ENCODE peak calls at places on chromosomes 5 and 9, in six cellular contexts. Y, P, G, R, D and O are unnamed samples.

GRCh38 chr9:35563791-35564197 is 41.3 kb upstream of the TESK1 start:
- DNase-seq in P (peak; percentile 30), Y (no peak), D (peak; percentile 33), G (no peak), R (peak; percentile 81), O (no peak)

GRCh38 chr5:68652507-68652906 is 437.0 kb downstream of the PIK3R1 start:
- DNase-seq in Y (no peak), R (peak; percentile 21), G (peak; percentile 53), P (no peak), D (peak; percentile 48), O (peak; percentile 93)

GRCh38 chr9:113471143-113471542 is 7.6 kb downstream of the RGS3 start:
- DNase-seq in G (no peak), R (no peak), P (no peak), Y (no peak), D (no peak), O (no peak)

GRCh38 chr9:74330487-74331214 is 166.5 kb upstream of the RORB start:
- DNase-seq in D (no peak), P (no peak), Y (no peak), G (no peak), R (no peak), O (no peak)

GRCh38 chr5:14110680-14111079 is 32.5 kb upstream of the TRIO start:
- DNase-seq in D (no peak), R (no peak), P (no peak), Y (no peak), G (peak; percentile 86), O (peak; percentile 56)

GRCh38 chr9:86303316-86303975 is 21.1 kb upstream of the ISCA1 start:
- DNase-seq in D (no peak), R (no peak), P (no peak), Y (no peak), G (peak; percentile 64), O (peak; percentile 74)

GRCh38 chr5:131747180-131748105 is 49.4 kb downstream of the FNIP1 start:
- DNase-seq in D (no peak), P (no peak), Y (no peak), R (no peak), G (peak; percentile 13), O (peak; percentile 13)

GRCh38 chr5:178839319-178839704 is 20.4 kb upstream of the ZNF354B start:
- DNase-seq in D (peak; percentile 38), P (peak; percentile 61), Y (no peak), R (no peak), G (peak; percentile 82), O (peak; percentile 75)

GRCh38 chr5:163434410-163434866 is 3.0 kb upstream of the CCNG1 start:
- DNase-seq in R (no peak), P (no peak), G (peak; percentile 59), D (no peak), Y (no peak), O (peak; percentile 84)

GRCh38 chr5:147290261-147290660 is 55.4 kb downstream of the STK32A start:
- DNase-seq in D (no peak), Y (no peak), R (no peak), P (no peak), G (no peak), O (no peak)

GRCh38 chr5:122154491-122154890 is 25.1 kb downstream of the ZNF474 start:
- DNase-seq in P (no peak), Y (no peak), G (no peak), D (no peak), R (no peak), O (no peak)

GRCh38 chr9:21789541-21790037 is 12.8 kb upstream of the MTAP start:
- DNase-seq in Y (no peak), P (peak; percentile 70), G (peak; percentile 88), D (peak; percentile 71), R (peak; percentile 48), O (no peak)

GRCh38 chr9:30972654-30973053 is 1411.8 kb upstream of the ACO1 start:
- DNase-seq in Y (no peak), D (no peak), R (no peak), G (no peak), P (no peak), O (no peak)

GRCh38 chr5:73812457-73812856 is 186.5 kb downstream of the ARHGEF28 start:
- DNase-seq in R (no peak), Y (no peak), P (no peak), G (no peak), D (no peak), O (peak; percentile 22)

GRCh38 chr5:174943785-174944184 is 219.4 kb downstream of the MSX2 start:
- DNase-seq in D (no peak), G (no peak), P (no peak), Y (no peak), R (no peak), O (no peak)

GRCh38 chr5:133321833-133322420 is 270.1 kb downstream of the HSPA4 start:
- DNase-seq in D (no peak), Y (peak; percentile 15), P (no peak), G (no peak), R (no peak), O (no peak)

GRCh38 chr5:170644501-170644900 is 139.0 kb upstream of the GABRP start:
- DNase-seq in Y (no peak), G (no peak), R (no peak), D (no peak), P (no peak), O (no peak)

GRCh38 chr5:10308844-10309243 is 1.1 kb upstream of the CMBL start:
- DNase-seq in D (no peak), G (no peak), P (no peak), Y (no peak), R (no peak), O (no peak)

GRCh38 chr5:20570486-20570885 is 582.5 kb upstream of the CDH18 start:
- DNase-seq in Y (no peak), D (no peak), R (no peak), G (peak; percentile 23), P (no peak), O (peak; percentile 30)

GRCh38 chr9:124429530-124429867 is 14.3 kb upstream of the PSMB7 start:
- DNase-seq in D (no peak), P (no peak), G (no peak), Y (no peak), R (no peak), O (no peak)

GRCh38 chr9:113360242-113360842 is 11.0 kb downstream of the BSPRY start:
- DNase-seq in P (no peak), G (no peak), Y (no peak), R (no peak), D (no peak), O (no peak)

GRCh38 chr5:5330723-5331530 is 91.5 kb upstream of the ICE1 start:
- DNase-seq in R (no peak), Y (no peak), P (no peak), D (no peak), G (no peak), O (no peak)

GRCh38 chr5:57956606-57957005 is 474.0 kb upstream of the ACTBL2 start:
- DNase-seq in Y (no peak), R (no peak), G (no peak), P (no peak), D (no peak), O (no peak)

DNA sequence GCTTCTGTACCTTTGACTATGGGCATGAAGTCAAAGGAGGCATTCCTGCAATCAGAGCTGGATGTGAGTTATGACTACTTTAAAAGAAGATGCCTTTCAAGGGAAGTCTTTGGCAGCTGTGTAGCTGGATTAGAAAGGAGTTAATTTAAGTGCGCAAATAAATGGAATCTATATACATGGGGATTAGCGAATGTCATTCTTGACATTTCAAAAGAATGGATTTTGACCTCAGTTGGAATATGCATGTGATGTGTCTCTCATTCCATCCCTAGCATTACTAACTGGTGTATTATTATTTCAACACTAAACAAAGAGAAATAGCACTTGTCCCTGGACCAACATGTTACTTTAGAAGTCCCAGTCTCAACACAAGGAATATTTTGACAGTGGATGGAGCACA is 359.6 kb upstream of the SLC24A2 start:
- DNase-seq in D (no peak), Y (no peak), G (no peak), P (no peak), R (no peak), O (no peak)
- TF ChIP-seq CTCF in D (no peak), Y (no peak), G (no peak), P (no peak), R (no peak), O (no peak)

GRCh38 chr9:77789891-77790290 is 141.8 kb upstream of the GNA14 start:
- DNase-seq in D (no peak), G (no peak), R (no peak), P (no peak), Y (no peak), O (no peak)

DNA sequence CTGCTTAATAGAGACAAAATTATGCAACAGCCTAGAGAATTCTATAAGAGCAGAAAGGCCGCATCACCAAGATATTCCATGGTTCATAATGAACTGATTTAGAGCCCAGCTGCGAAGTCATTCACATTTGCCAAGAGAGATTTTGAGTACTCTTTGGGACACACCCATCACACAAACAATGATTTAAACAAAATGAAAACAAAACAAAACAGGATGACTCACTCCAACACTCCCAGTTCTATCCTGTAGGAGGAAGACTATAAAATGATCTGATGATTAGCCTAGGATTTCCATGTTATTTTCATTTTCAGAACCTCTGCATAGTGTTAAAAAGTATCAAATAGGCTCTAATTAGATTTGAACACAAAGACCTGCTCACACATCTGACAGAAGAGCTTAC is 145.8 kb upstream of the GNA14 start:
- DNase-seq in R (no peak), G (peak; percentile 62), D (no peak), P (no peak), Y (no peak), O (peak; percentile 70)
- TF ChIP-seq CTCF in R (peak; percentile 18), G (no peak), D (no peak), P (no peak), Y (no peak), O (peak; percentile 28)

DNA sequence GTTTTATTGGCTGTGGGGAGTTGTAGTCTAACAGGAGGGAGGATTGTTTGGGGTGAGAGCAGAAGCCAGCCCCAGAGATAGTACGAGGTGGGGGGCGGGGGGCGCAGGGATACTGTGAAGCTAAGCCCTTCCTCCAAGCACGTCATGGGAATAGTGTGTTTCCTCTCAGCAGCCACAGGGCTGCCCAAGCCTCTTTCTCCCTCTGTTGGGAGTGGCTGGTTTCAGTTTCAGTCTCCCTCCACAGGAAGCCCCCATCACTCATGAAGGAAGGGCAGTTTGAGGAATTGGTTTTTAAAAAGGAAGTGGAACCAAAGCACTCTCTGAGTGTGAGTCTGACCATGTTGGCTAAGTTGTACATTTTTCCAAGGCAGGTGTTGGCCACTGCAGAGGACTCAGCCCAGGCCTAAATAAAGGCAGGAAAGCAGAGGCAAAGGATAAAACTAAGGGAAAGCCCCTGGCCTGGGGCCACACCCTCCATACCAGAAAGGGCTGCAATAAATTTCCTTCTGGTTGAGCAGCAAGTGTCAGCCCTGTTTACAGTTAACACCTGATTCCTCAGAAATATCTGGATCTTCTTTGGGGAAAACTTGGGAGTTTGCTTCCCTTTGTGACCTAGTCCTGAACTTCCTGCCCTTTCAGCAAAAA is 3.2 kb downstream of the RAB24 start:
- DNase-seq in Y (peak; percentile 63), P (no peak), D (peak; percentile 50), R (no peak), G (peak; percentile 56), O (peak; percentile 30)
- TF ChIP-seq CTCF in Y (no peak), P (no peak), D (no peak), R (no peak), G (peak; percentile 43), O (no peak)

GRCh38 chr9:110321055-110321454 is 16.6 kb downstream of the TXNDC8 start:
- DNase-seq in R (no peak), Y (no peak), G (no peak), P (no peak), D (no peak), O (no peak)

GRCh38 chr9:110316255-110316921 is 21.3 kb downstream of the TXNDC8 start:
- DNase-seq in D (no peak), P (no peak), G (no peak), Y (no peak), R (no peak), O (no peak)

GRCh38 chr9:110320651-110321050 is 17.0 kb downstream of the TXNDC8 start:
- DNase-seq in D (no peak), P (no peak), G (no peak), Y (no peak), R (no peak), O (no peak)

GRCh38 chr9:110317921-110318320 is 19.7 kb downstream of the TXNDC8 start:
- DNase-seq in R (no peak), Y (no peak), G (no peak), D (no peak), P (no peak), O (no peak)

GRCh38 chr9:110319781-110320180 is 17.9 kb downstream of the TXNDC8 start:
- DNase-seq in P (no peak), Y (no peak), R (no peak), G (no peak), D (no peak), O (no peak)
- TF ChIP-seq CTCF in P (no peak), Y (no peak), R (no peak), G (no peak), D (no peak), O (no peak)